ENCODE peak calls at places on chromosomes 1 and 21, in six cellular contexts. U, R, N, K, M and S are unnamed samples.

GRCh38 chr21:43779660-43780059 is 3.6 kb upstream of the CSTB start:
- DNase-seq in R (no peak), N (no peak), K (no peak), M (no peak), U (no peak), S (no peak)

GRCh38 chr1:183070923-183071618 is 47.9 kb downstream of the LAMC1 start:
- DNase-seq in R (no peak), N (peak; percentile 95), M (no peak), U (no peak), K (no peak), S (no peak)

GRCh38 chr1:14939527-14940284 is 213.8 kb upstream of the TMEM51 start:
- DNase-seq in K (no peak), N (peak; percentile 81), R (peak; percentile 17), U (no peak), M (no peak), S (no peak)

GRCh38 chr21:46366561-46366960 is 42.6 kb downstream of the PCNT start:
- DNase-seq in R (no peak), M (no peak), N (no peak), K (no peak), U (no peak), S (no peak)

GRCh38 chr1:109906160-109906838 is 4.3 kb upstream of the CSF1 start:
- DNase-seq in R (no peak), U (no peak), N (no peak), M (no peak), K (no peak), S (no peak)

GRCh38 chr1:2974701-2975301 is 46.5 kb upstream of the ACTRT2 start:
- DNase-seq in U (no peak), R (no peak), K (no peak), N (no peak), M (no peak), S (no peak)

GRCh38 chr1:116877369-116877768 is 32.3 kb upstream of the PTGFRN start:
- DNase-seq in M (no peak), N (no peak), R (no peak), U (no peak), K (no peak), S (no peak)

GRCh38 chr1:244316986-244317655 is 134.6 kb downstream of the ADSS2 start:
- DNase-seq in M (no peak), K (no peak), U (no peak), N (no peak), R (no peak), S (no peak)

GRCh38 chr1:3453891-3454810 is at the start of gene ARHGEF16:
- DNase-seq in M (peak; percentile 94), K (peak; percentile 90), N (peak; percentile 15), U (no peak), R (peak; percentile 67), S (peak; percentile 92)

GRCh38 chr1:178501705-178502329 is 5.1 kb upstream of the CLEC20A start:
- DNase-seq in U (peak; percentile 45), K (peak; percentile 79), R (peak; percentile 62), M (peak; percentile 83), N (peak; percentile 64), S (peak; percentile 81)

GRCh38 chr1:23524716-23525401 is 6.2 kb downstream of the E2F2 start:
- DNase-seq in M (no peak), N (no peak), R (no peak), K (peak; percentile 92), U (no peak), S (no peak)

GRCh38 chr1:6962956-6963915 is 178.0 kb downstream of the CAMTA1 start:
- DNase-seq in K (peak; percentile 92), N (no peak), M (peak; percentile 67), U (peak; percentile 6), R (no peak), S (peak; percentile 54)

GRCh38 chr21:42389449-42389835 is 6.4 kb downstream of the TMPRSS3 start:
- DNase-seq in U (no peak), N (no peak), M (peak; percentile 59), K (peak; percentile 66), R (no peak), S (no peak)

GRCh38 chr1:87549691-87550090 is 221.0 kb downstream of the LMO4 start:
- DNase-seq in K (no peak), R (no peak), U (no peak), M (no peak), N (peak; percentile 49), S (no peak)

GRCh38 chr1:173867753-173868265 is at the start of gene GAS5:
- DNase-seq in K (peak; percentile 99), R (peak; percentile 100), M (peak; percentile 99), N (peak; percentile 100), U (peak; percentile 100), S (peak; percentile 100)

GRCh38 chr1:58841455-58841854 is 57.6 kb upstream of the JUN start:
- DNase-seq in U (no peak), K (peak; percentile 44), M (no peak), R (peak; percentile 53), N (no peak), S (peak; percentile 53)

GRCh38 chr21:28142692-28143091 is 850.0 kb downstream of the LTN1 start:
- DNase-seq in N (peak; percentile 91), R (no peak), M (no peak), U (no peak), K (no peak), S (no peak)

GRCh38 chr1:15424981-15425380 is 13.3 kb upstream of the CTRC start:
- DNase-seq in M (no peak), R (no peak), N (no peak), K (no peak), U (no peak), S (no peak)

GRCh38 chr21:14616303-14617039 is 70.4 kb upstream of the SAMSN1 start:
- DNase-seq in N (no peak), K (no peak), M (no peak), R (no peak), U (no peak), S (no peak)

GRCh38 chr1:67429528-67430357 is 459 bp downstream of the SERBP1 start:
- DNase-seq in K (peak; percentile 32), N (no peak), U (no peak), M (peak; percentile 35), R (peak; percentile 14), S (peak; percentile 57)

GRCh38 chr1:156726549-156727226 is 1.6 kb upstream of the METTL25B start:
- DNase-seq in R (peak; percentile 79), N (peak; percentile 66), M (no peak), U (peak; percentile 77), K (peak; percentile 79), S (no peak)

GRCh38 chr1:201916649-201917249 is 28.1 kb downstream of the SHISA4 start:
- DNase-seq in M (peak; percentile 45), K (peak; percentile 71), U (peak; percentile 96), R (peak; percentile 85), N (peak; percentile 94), S (peak; percentile 54)

GRCh38 chr1:110309768-110310167 is 29.4 kb upstream of the RBM15 start:
- DNase-seq in U (no peak), M (no peak), K (no peak), N (peak; percentile 91), R (no peak), S (no peak)

GRCh38 chr1:5990913-5991783 is 1.1 kb downstream of the NPHP4 start:
- DNase-seq in R (no peak), K (peak; percentile 52), M (peak; percentile 56), U (no peak), N (peak; percentile 21), S (peak; percentile 66)

GRCh38 chr21:33374080-33374873 is 28.9 kb upstream of the IFNGR2 start:
- DNase-seq in N (peak; percentile 58), K (peak; percentile 75), R (peak; percentile 71), M (no peak), U (peak; percentile 51), S (no peak)

GRCh38 chr1:196558424-196558823 is 49.8 kb downstream of the KCNT2 start:
- DNase-seq in K (no peak), N (peak; percentile 69), M (no peak), R (peak; percentile 59), U (peak; percentile 36), S (no peak)

GRCh38 chr1:197471248-197472035 is 203.4 kb downstream of the CRB1 start:
- DNase-seq in M (no peak), R (no peak), K (no peak), U (no peak), N (no peak), S (no peak)

GRCh38 chr1:42260376-42261078 is 74.5 kb downstream of the FOXJ3 start:
- DNase-seq in N (no peak), R (no peak), U (no peak), K (no peak), M (no peak), S (no peak)

GRCh38 chr1:194279975-194280374 is 1093.6 kb upstream of the B3GALT2 start:
- DNase-seq in N (no peak), K (no peak), M (no peak), R (no peak), U (no peak), S (no peak)

GRCh38 chr1:194277927-194278326 is 1091.5 kb upstream of the B3GALT2 start:
- DNase-seq in M (no peak), U (no peak), K (no peak), R (no peak), N (no peak), S (no peak)

GRCh38 chr1:194281372-194281771 is 1095.0 kb upstream of the B3GALT2 start:
- DNase-seq in M (no peak), K (no peak), R (no peak), U (no peak), N (no peak), S (no peak)

DNA sequence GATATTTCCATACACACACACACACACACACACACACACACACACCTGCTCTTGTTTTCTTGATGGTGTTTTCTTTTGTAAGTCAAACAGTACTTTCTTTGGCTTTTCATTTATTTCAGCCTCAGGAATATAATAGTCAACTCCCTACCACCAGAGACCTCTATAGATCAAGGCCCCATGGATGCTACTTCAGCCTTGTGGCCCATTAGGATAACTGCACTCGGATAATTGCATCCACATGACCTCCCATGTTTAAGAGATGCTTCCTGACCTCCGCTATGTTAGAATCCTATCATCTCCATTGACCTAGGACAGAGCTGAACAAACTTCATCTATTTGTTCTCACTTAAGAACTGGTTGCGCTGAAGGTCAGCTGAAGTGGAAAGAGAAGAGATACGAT is 1094.0 kb upstream of the B3GALT2 start:
- DNase-seq in K (no peak), U (no peak), M (no peak), N (no peak), R (no peak), S (no peak)
- H3K4me3 ChIP-seq in K (no peak overlapping the region), U (no peak overlapping the region), M (no peak overlapping the region), N (no peak overlapping the region), R (no peak overlapping the region), S (no peak overlapping the region)

GRCh38 chr1:12614402-12615165 is 3.4 kb downstream of the DHRS3 start:
- DNase-seq in N (no peak), K (no peak), U (no peak), M (no peak), R (no peak), S (no peak)
- H3K27ac ChIP-seq in N (peak overlapping the region; percentile 77), K (peak overlapping the region; percentile 97), U (peak overlapping the region; percentile 91), M (peak overlapping the region; percentile 97), R (peak overlapping the region; percentile 100), S (peak overlapping the region; percentile 88)

GRCh38 chr21:26655466-26655865 is 82.4 kb upstream of the CYYR1 start:
- DNase-seq in N (no peak), U (no peak), K (no peak), M (no peak), R (no peak), S (no peak)
- H3K9me3 ChIP-seq in N (no peaks in the 10 kb centered on the region), U (no peaks in the 10 kb centered on the region), K (no peaks in the 10 kb centered on the region), M (no peaks in the 10 kb centered on the region), R (no peaks in the 10 kb centered on the region), S (no peaks in the 10 kb centered on the region)

GRCh38 chr1:226350504-226350865 is 41.5 kb upstream of the LIN9 start:
- DNase-seq in U (no peak), K (no peak), R (no peak), N (no peak), M (no peak), S (no peak)
- H3K4me3 ChIP-seq in U (no peak overlapping the region), K (no peak overlapping the region), R (no peak overlapping the region), N (no peak overlapping the region), M (no peak overlapping the region), S (no peak overlapping the region)